ENCODE peak calls at places on chromosome 22, in six cellular contexts. One of them, this sample, is unnamed. For H3K36me3, the result is how much of the 10 kb centered on the place peaks cover.

GRCh38 chr22:48902983-48903650 is 924.6 kb downstream of the BRD1 start:
- DNase-seq in endothelial cell of umbilical vein: no peak
- DNase-seq in bronchial epithelial cell: no peak
- DNase-seq in HepG2: no peak
- DNase-seq in upper lobe of right lung: peak
- DNase-seq in GM23338: no peak
- DNase-seq in this sample: no peak

GRCh38 chr22:23904855-23905254 is 10.7 kb downstream of the MIF start:
- DNase-seq in bronchial epithelial cell: no peak
- DNase-seq in endothelial cell of umbilical vein: no peak
- DNase-seq in upper lobe of right lung: no peak
- DNase-seq in GM23338: no peak
- DNase-seq in HepG2: no peak
- DNase-seq in this sample: no peak

GRCh38 chr22:24867327-24868022 is 61.5 kb downstream of the SGSM1 start:
- DNase-seq in GM23338: no peak
- DNase-seq in endothelial cell of umbilical vein: no peak
- DNase-seq in HepG2: no peak
- DNase-seq in upper lobe of right lung: no peak
- DNase-seq in bronchial epithelial cell: no peak
- DNase-seq in this sample: no peak

GRCh38 chr22:33018232-33018864 is 39.8 kb downstream of the SYN3 start:
- DNase-seq in endothelial cell of umbilical vein: peak
- DNase-seq in HepG2: peak
- DNase-seq in GM23338: peak
- DNase-seq in upper lobe of right lung: no peak
- DNase-seq in bronchial epithelial cell: peak
- DNase-seq in this sample: peak

GRCh38 chr22:37018815-37019308 is 385 bp downstream of the TST start:
- DNase-seq in upper lobe of right lung: peak
- DNase-seq in endothelial cell of umbilical vein: peak
- DNase-seq in GM23338: peak
- DNase-seq in HepG2: peak
- DNase-seq in bronchial epithelial cell: peak
- DNase-seq in this sample: peak

GRCh38 chr22:36461665-36462474 is 19.6 kb downstream of the TXN2 start:
- DNase-seq in upper lobe of right lung: peak
- DNase-seq in endothelial cell of umbilical vein: peak
- DNase-seq in HepG2: peak
- DNase-seq in GM23338: peak
- DNase-seq in bronchial epithelial cell: peak
- DNase-seq in this sample: no peak

GRCh38 chr22:30876925-30877553 is 91.5 kb downstream of the MORC2 start:
- DNase-seq in endothelial cell of umbilical vein: no peak
- DNase-seq in bronchial epithelial cell: no peak
- DNase-seq in upper lobe of right lung: no peak
- DNase-seq in HepG2: no peak
- DNase-seq in GM23338: no peak
- DNase-seq in this sample: no peak

GRCh38 chr22:48532986-48533385 is 1294.7 kb downstream of the BRD1 start:
- DNase-seq in endothelial cell of umbilical vein: no peak
- DNase-seq in GM23338: no peak
- DNase-seq in bronchial epithelial cell: no peak
- DNase-seq in upper lobe of right lung: no peak
- DNase-seq in HepG2: no peak
- DNase-seq in this sample: no peak

GRCh38 chr22:35379146-35379993 is 1.5 kb upstream of the HMOX1 start:
- DNase-seq in bronchial epithelial cell: no peak
- DNase-seq in HepG2: peak
- DNase-seq in endothelial cell of umbilical vein: no peak
- DNase-seq in GM23338: no peak
- DNase-seq in upper lobe of right lung: no peak
- DNase-seq in this sample: peak

GRCh38 chr22:21628386-21629261 is 1.2 kb downstream of the YDJC start:
- DNase-seq in GM23338: peak
- DNase-seq in upper lobe of right lung: no peak
- DNase-seq in bronchial epithelial cell: no peak
- DNase-seq in endothelial cell of umbilical vein: no peak
- DNase-seq in HepG2: no peak
- DNase-seq in this sample: no peak

GRCh38 chr22:36860017-36860416 is 789 bp upstream of the NCF4 start:
- DNase-seq in endothelial cell of umbilical vein: no peak
- DNase-seq in bronchial epithelial cell: peak
- DNase-seq in upper lobe of right lung: no peak
- DNase-seq in GM23338: no peak
- DNase-seq in HepG2: no peak
- DNase-seq in this sample: no peak

GRCh38 chr22:32528316-32528715 is 53.7 kb downstream of the FBXO7 start:
- DNase-seq in HepG2: no peak
- DNase-seq in endothelial cell of umbilical vein: no peak
- DNase-seq in GM23338: no peak
- DNase-seq in upper lobe of right lung: no peak
- DNase-seq in bronchial epithelial cell: no peak
- DNase-seq in this sample: no peak

GRCh38 chr22:16955678-16956210 is 52.3 kb downstream of the GAB4 start:
- DNase-seq in upper lobe of right lung: no peak
- DNase-seq in endothelial cell of umbilical vein: no peak
- DNase-seq in HepG2: no peak
- DNase-seq in bronchial epithelial cell: no peak
- DNase-seq in GM23338: no peak
- DNase-seq in this sample: no peak

GRCh38 chr22:24952837-24953293 is 349 bp downstream of the KIAA1671 start:
- DNase-seq in bronchial epithelial cell: peak
- DNase-seq in endothelial cell of umbilical vein: peak
- DNase-seq in GM23338: peak
- DNase-seq in HepG2: peak
- DNase-seq in upper lobe of right lung: peak
- DNase-seq in this sample: peak

GRCh38 chr22:44537016-44537936 is 39.2 kb upstream of the RTL6 start:
- DNase-seq in endothelial cell of umbilical vein: no peak
- DNase-seq in HepG2: no peak
- DNase-seq in bronchial epithelial cell: no peak
- DNase-seq in upper lobe of right lung: peak
- DNase-seq in GM23338: no peak
- DNase-seq in this sample: no peak

GRCh38 chr22:37627545-37627944 is 11.9 kb upstream of the SH3BP1 start:
- DNase-seq in upper lobe of right lung: no peak
- DNase-seq in HepG2: no peak
- DNase-seq in bronchial epithelial cell: no peak
- DNase-seq in GM23338: no peak
- DNase-seq in endothelial cell of umbilical vein: no peak
- DNase-seq in this sample: no peak

GRCh38 chr22:47165338-47165931 is 403.0 kb downstream of the TBC1D22A start:
- DNase-seq in GM23338: no peak
- DNase-seq in HepG2: no peak
- DNase-seq in upper lobe of right lung: peak
- DNase-seq in endothelial cell of umbilical vein: no peak
- DNase-seq in bronchial epithelial cell: no peak
- DNase-seq in this sample: no peak

GRCh38 chr22:25390297-25391240 is 171.1 kb downstream of the CRYBB2 start:
- DNase-seq in bronchial epithelial cell: no peak
- DNase-seq in endothelial cell of umbilical vein: no peak
- DNase-seq in HepG2: peak
- DNase-seq in GM23338: no peak
- DNase-seq in upper lobe of right lung: no peak
- DNase-seq in this sample: no peak

GRCh38 chr22:30453731-30454510 is 17.9 kb downstream of the SEC14L3 start:
- DNase-seq in GM23338: peak
- DNase-seq in bronchial epithelial cell: no peak
- DNase-seq in endothelial cell of umbilical vein: no peak
- DNase-seq in upper lobe of right lung: peak
- DNase-seq in HepG2: no peak
- DNase-seq in this sample: no peak

GRCh38 chr22:24089951-24090350 is 78.8 kb downstream of the CABIN1 start:
- DNase-seq in upper lobe of right lung: peak
- DNase-seq in GM23338: no peak
- DNase-seq in endothelial cell of umbilical vein: no peak
- DNase-seq in bronchial epithelial cell: no peak
- DNase-seq in HepG2: no peak
- DNase-seq in this sample: no peak

GRCh38 chr22:22156716-22157499 is 87.7 kb upstream of the VPREB1 start:
- DNase-seq in HepG2: peak
- DNase-seq in bronchial epithelial cell: peak
- DNase-seq in upper lobe of right lung: no peak
- DNase-seq in GM23338: peak
- DNase-seq in endothelial cell of umbilical vein: peak
- DNase-seq in this sample: peak

GRCh38 chr22:22084089-22084711 is 101.6 kb upstream of the TOP3B start:
- DNase-seq in GM23338: no peak
- DNase-seq in upper lobe of right lung: no peak
- DNase-seq in endothelial cell of umbilical vein: no peak
- DNase-seq in bronchial epithelial cell: no peak
- DNase-seq in HepG2: no peak
- DNase-seq in this sample: no peak

GRCh38 chr22:36931446-36931845 is 18.0 kb downstream of the CSF2RB start:
- DNase-seq in endothelial cell of umbilical vein: no peak
- DNase-seq in GM23338: no peak
- DNase-seq in upper lobe of right lung: no peak
- DNase-seq in bronchial epithelial cell: no peak
- DNase-seq in HepG2: no peak
- DNase-seq in this sample: no peak

GRCh38 chr22:49204599-49205214 is 623.0 kb downstream of the BRD1 start:
- DNase-seq in HepG2: no peak
- DNase-seq in upper lobe of right lung: peak
- DNase-seq in GM23338: no peak
- DNase-seq in endothelial cell of umbilical vein: no peak
- DNase-seq in bronchial epithelial cell: no peak
- DNase-seq in this sample: no peak

GRCh38 chr22:37330200-37331033 is 48.1 kb downstream of the CYTH4 start:
- DNase-seq in endothelial cell of umbilical vein: peak
- DNase-seq in HepG2: peak
- DNase-seq in upper lobe of right lung: peak
- DNase-seq in GM23338: peak
- DNase-seq in bronchial epithelial cell: peak
- DNase-seq in this sample: peak

GRCh38 chr22:41642711-41643110 is 21.6 kb downstream of the XRCC6 start:
- DNase-seq in upper lobe of right lung: no peak
- DNase-seq in bronchial epithelial cell: peak
- DNase-seq in HepG2: no peak
- DNase-seq in GM23338: no peak
- DNase-seq in endothelial cell of umbilical vein: no peak
- DNase-seq in this sample: no peak

GRCh38 chr22:41638124-41638523 is 17.0 kb downstream of the XRCC6 start:
- DNase-seq in GM23338: no peak
- DNase-seq in upper lobe of right lung: no peak
- DNase-seq in endothelial cell of umbilical vein: no peak
- DNase-seq in bronchial epithelial cell: peak
- DNase-seq in HepG2: no peak
- DNase-seq in this sample: no peak

GRCh38 chr22:41641854-41642253 is 20.8 kb downstream of the XRCC6 start:
- DNase-seq in bronchial epithelial cell: no peak
- DNase-seq in HepG2: no peak
- DNase-seq in GM23338: no peak
- DNase-seq in upper lobe of right lung: no peak
- DNase-seq in endothelial cell of umbilical vein: no peak
- DNase-seq in this sample: no peak

GRCh38 chr22:41636467-41636866 is 15.4 kb downstream of the XRCC6 start:
- DNase-seq in GM23338: no peak
- DNase-seq in endothelial cell of umbilical vein: no peak
- DNase-seq in HepG2: no peak
- DNase-seq in upper lobe of right lung: no peak
- DNase-seq in bronchial epithelial cell: peak
- DNase-seq in this sample: no peak

DNA sequence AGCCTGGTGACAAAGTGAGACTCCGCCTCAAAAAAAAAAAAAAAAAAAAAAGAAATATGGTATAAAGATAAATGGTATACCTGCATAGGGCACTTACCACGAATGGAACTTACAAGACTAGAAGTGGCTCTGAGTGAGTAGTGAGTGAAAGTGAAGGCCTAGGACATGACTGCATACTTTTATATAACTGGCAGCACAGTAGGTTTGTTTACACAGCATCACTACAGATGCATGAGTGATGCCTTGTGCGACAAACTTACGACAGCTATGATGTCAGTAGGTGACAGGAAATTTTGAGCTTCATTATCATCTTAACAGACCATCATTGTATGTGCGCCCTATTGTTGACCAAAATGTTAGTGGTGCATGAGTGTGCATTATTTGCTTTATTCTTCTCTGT is 17.7 kb downstream of the XRCC6 start:
- DNase-seq in HepG2: no peak
- DNase-seq in bronchial epithelial cell: no peak
- DNase-seq in endothelial cell of umbilical vein: no peak
- DNase-seq in GM23338: no peak
- DNase-seq in upper lobe of right lung: no peak
- DNase-seq in this sample: no peak
- H3K36me3 ChIP-seq in HepG2: half or more
- H3K36me3 ChIP-seq in bronchial epithelial cell: under half
- H3K36me3 ChIP-seq in endothelial cell of umbilical vein: under half
- H3K36me3 ChIP-seq in GM23338: half or more
- H3K36me3 ChIP-seq in upper lobe of right lung: half or more
- H3K36me3 ChIP-seq in this sample: under half

DNA sequence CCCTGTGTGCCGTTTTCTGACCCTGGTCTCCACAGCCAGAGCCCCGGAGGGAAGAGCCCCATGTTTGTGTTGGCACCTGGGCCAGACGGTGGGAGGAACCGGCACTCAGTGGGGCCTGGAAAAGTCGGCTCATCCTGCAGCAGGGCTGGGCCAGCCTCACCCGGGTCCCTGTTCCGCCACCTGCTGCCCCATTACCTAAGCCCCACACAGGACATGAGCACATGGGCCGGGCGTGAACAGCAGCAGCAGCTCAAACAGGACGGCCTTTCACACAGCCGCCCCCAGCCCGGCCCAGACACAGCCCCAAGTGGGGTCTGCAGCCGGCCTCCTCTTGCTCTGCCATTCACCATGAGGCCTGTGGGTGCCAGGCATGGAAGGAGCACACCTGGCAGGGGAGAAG is 302.4 kb downstream of the MN1 start:
- DNase-seq in GM23338: no peak
- DNase-seq in bronchial epithelial cell: no peak
- DNase-seq in upper lobe of right lung: no peak
- DNase-seq in endothelial cell of umbilical vein: peak
- DNase-seq in HepG2: no peak
- DNase-seq in this sample: no peak
- H3K4me3 ChIP-seq in GM23338: no peak
- H3K4me3 ChIP-seq in bronchial epithelial cell: no peak
- H3K4me3 ChIP-seq in upper lobe of right lung: no peak
- H3K4me3 ChIP-seq in endothelial cell of umbilical vein: no peak
- H3K4me3 ChIP-seq in HepG2: no peak
- H3K4me3 ChIP-seq in this sample: no peak

DNA sequence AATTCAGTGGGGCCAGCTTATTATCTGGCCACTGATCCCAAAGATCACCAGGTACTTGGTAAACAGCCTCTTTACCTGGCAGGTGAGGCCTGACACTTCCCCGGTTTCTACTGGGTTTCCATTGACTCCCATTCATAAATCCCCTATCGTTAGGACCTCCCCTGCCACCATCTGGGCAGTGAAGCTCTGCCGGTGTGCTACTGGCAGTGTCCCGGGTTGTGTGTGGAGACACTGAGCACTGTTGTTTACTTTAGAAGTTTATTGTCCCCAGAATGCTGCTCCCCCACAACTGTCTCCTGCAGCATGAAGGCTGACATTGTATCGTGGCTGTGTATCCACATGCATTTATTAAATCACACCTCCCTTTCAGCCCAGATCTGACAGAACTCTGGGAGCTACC is 142.7 kb downstream of the WNT7B start:
- DNase-seq in bronchial epithelial cell: no peak
- DNase-seq in endothelial cell of umbilical vein: no peak
- DNase-seq in HepG2: no peak
- DNase-seq in upper lobe of right lung: no peak
- DNase-seq in GM23338: no peak
- DNase-seq in this sample: no peak
- H3K36me3 ChIP-seq in bronchial epithelial cell: under half
- H3K36me3 ChIP-seq in endothelial cell of umbilical vein: under half
- H3K36me3 ChIP-seq in HepG2: under half
- H3K36me3 ChIP-seq in upper lobe of right lung: under half
- H3K36me3 ChIP-seq in GM23338: under half
- H3K36me3 ChIP-seq in this sample: under half

GRCh38 chr22:19755145-19755710 is 5.3 kb upstream of the TBX1 start:
- DNase-seq in upper lobe of right lung: no peak
- DNase-seq in bronchial epithelial cell: no peak
- DNase-seq in GM23338: peak
- DNase-seq in HepG2: no peak
- DNase-seq in endothelial cell of umbilical vein: no peak
- DNase-seq in this sample: no peak
- H3K4me3 ChIP-seq in upper lobe of right lung: no peak
- H3K4me3 ChIP-seq in bronchial epithelial cell: no peak
- H3K4me3 ChIP-seq in GM23338: peak
- H3K4me3 ChIP-seq in HepG2: no peak
- H3K4me3 ChIP-seq in endothelial cell of umbilical vein: no peak
- H3K4me3 ChIP-seq in this sample: no peak

This sample was measured in small intestine.